ENCODE peak calls at places on chromosome 9, in four cellular contexts. One of them, this sample, is unnamed.
A peak's percentile ranks its signal among the peaks of the same experiment; 100 is the strongest.

GRCh38 chr9:89660286-89660685 is 55.5 kb downstream of the GADD45G start:
- DNase-seq in dorsolateral prefrontal cortex: no peak
- DNase-seq in body of pancreas: no peak
- DNase-seq in foreskin fibroblast: no peak
- DNase-seq in this sample: no peak

GRCh38 chr9:76887003-76887821 is 18.7 kb downstream of the PRUNE2 start:
- DNase-seq in body of pancreas: no peak
- DNase-seq in dorsolateral prefrontal cortex: no peak
- DNase-seq in foreskin fibroblast: peak; percentile 40
- DNase-seq in this sample: no peak

GRCh38 chr9:95107001-95107749 is 210.3 kb downstream of the FANCC start:
- DNase-seq in dorsolateral prefrontal cortex: no peak
- DNase-seq in body of pancreas: peak; percentile 67
- DNase-seq in foreskin fibroblast: peak; percentile 70
- DNase-seq in this sample: peak; percentile 83

GRCh38 chr9:113511856-113512761 is 48.6 kb downstream of the RGS3 start:
- DNase-seq in foreskin fibroblast: no peak
- DNase-seq in body of pancreas: no peak
- DNase-seq in dorsolateral prefrontal cortex: no peak
- DNase-seq in this sample: peak; percentile 48

GRCh38 chr9:68574150-68574549 is 33.5 kb upstream of the TMEM252 start:
- DNase-seq in dorsolateral prefrontal cortex: no peak
- DNase-seq in foreskin fibroblast: peak; percentile 10
- DNase-seq in body of pancreas: no peak
- DNase-seq in this sample: no peak

GRCh38 chr9:71326360-71326759 is 204.9 kb upstream of the TRPM3 start:
- DNase-seq in foreskin fibroblast: no peak
- DNase-seq in body of pancreas: no peak
- DNase-seq in dorsolateral prefrontal cortex: no peak
- DNase-seq in this sample: no peak

GRCh38 chr9:761793-762190 is 79.7 kb upstream of the DMRT1 start:
- DNase-seq in body of pancreas: no peak
- DNase-seq in dorsolateral prefrontal cortex: no peak
- DNase-seq in foreskin fibroblast: no peak
- DNase-seq in this sample: no peak

GRCh38 chr9:110140276-110140675 is 67.7 kb downstream of the C9orf152 start:
- DNase-seq in body of pancreas: no peak
- DNase-seq in foreskin fibroblast: peak; percentile 44
- DNase-seq in dorsolateral prefrontal cortex: no peak
- DNase-seq in this sample: no peak

GRCh38 chr9:117487555-117488175 is 72.8 kb upstream of the ASTN2 start:
- DNase-seq in dorsolateral prefrontal cortex: peak; percentile 59
- DNase-seq in foreskin fibroblast: peak; percentile 49
- DNase-seq in body of pancreas: peak; percentile 80
- DNase-seq in this sample: no peak

GRCh38 chr9:2260401-2261306 is 245.5 kb downstream of the SMARCA2 start:
- DNase-seq in foreskin fibroblast: peak; percentile 82
- DNase-seq in body of pancreas: peak; percentile 17
- DNase-seq in dorsolateral prefrontal cortex: no peak
- DNase-seq in this sample: no peak

GRCh38 chr9:84652496-84653081 is 16.9 kb upstream of the NTRK2 start:
- DNase-seq in dorsolateral prefrontal cortex: no peak
- DNase-seq in foreskin fibroblast: peak; percentile 8
- DNase-seq in body of pancreas: no peak
- DNase-seq in this sample: no peak
- TF ChIP-seq CTCF in dorsolateral prefrontal cortex: peak; percentile 60
- TF ChIP-seq CTCF in foreskin fibroblast: no peak
- TF ChIP-seq CTCF in body of pancreas: peak; percentile 14
- TF ChIP-seq CTCF in this sample: no peak

GRCh38 chr9:122138560-122139268 is 20.9 kb downstream of the NDUFA8 start:
- DNase-seq in body of pancreas: no peak
- DNase-seq in foreskin fibroblast: peak; percentile 38
- DNase-seq in dorsolateral prefrontal cortex: no peak
- DNase-seq in this sample: no peak
- H3K4me3 ChIP-seq in body of pancreas: no peak overlapping the region
- H3K4me3 ChIP-seq in foreskin fibroblast: no peak overlapping the region
- H3K4me3 ChIP-seq in dorsolateral prefrontal cortex: no peak overlapping the region
- H3K4me3 ChIP-seq in this sample: no peak overlapping the region

GRCh38 chr9:22144226-22144625 is 135.1 kb upstream of the CDKN2B start:
- DNase-seq in foreskin fibroblast: peak; percentile 40
- DNase-seq in dorsolateral prefrontal cortex: no peak
- DNase-seq in body of pancreas: no peak
- DNase-seq in this sample: no peak
- TF ChIP-seq CTCF in foreskin fibroblast: no peak
- TF ChIP-seq CTCF in dorsolateral prefrontal cortex: no peak
- TF ChIP-seq CTCF in body of pancreas: no peak
- TF ChIP-seq CTCF in this sample: no peak

GRCh38 chr9:120921751-120922181 is 4.8 kb downstream of the TRAF1 start:
- DNase-seq in foreskin fibroblast: no peak
- DNase-seq in body of pancreas: no peak
- DNase-seq in dorsolateral prefrontal cortex: no peak
- DNase-seq in this sample: no peak
- H3K4me3 ChIP-seq in foreskin fibroblast: no peak overlapping the region
- H3K4me3 ChIP-seq in body of pancreas: no peak overlapping the region
- H3K4me3 ChIP-seq in dorsolateral prefrontal cortex: no peak overlapping the region
- H3K4me3 ChIP-seq in this sample: no peak overlapping the region

DNA sequence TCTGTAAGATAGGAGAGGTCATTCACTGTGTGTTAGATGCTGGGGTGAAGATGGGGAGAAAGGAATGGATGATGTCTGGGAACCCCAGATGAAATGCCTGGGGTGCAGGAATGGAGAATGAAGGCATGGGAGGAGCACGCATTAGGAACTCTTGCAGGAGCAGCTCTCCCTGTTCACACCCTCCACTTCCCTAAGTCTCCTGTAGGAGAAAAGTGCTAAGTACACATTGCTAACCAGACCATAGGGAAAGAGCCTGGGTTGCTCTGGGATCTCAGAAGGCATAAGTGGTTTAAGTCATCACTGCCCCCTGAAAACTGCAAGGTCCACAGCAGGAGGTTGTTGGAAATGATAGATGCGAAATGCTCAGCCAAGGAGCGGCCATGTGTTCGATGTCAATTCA is 163.1 kb downstream of the SEC61B start:
- DNase-seq in dorsolateral prefrontal cortex: no peak
- DNase-seq in body of pancreas: no peak
- DNase-seq in foreskin fibroblast: no peak
- DNase-seq in this sample: no peak
- TF ChIP-seq CTCF in dorsolateral prefrontal cortex: no peak
- TF ChIP-seq CTCF in body of pancreas: no peak
- TF ChIP-seq CTCF in foreskin fibroblast: no peak
- TF ChIP-seq CTCF in this sample: no peak